ENCODE peak calls at places on chromosomes 4 and X, in four cellular contexts. One of them, this sample, is unnamed.

GRCh38 chr4:112704991-112705845 is 68.3 kb downstream of the LARP7 start:
- DNase-seq in activated gamma-delta T cell treated with anti-CD3 and anti-CD28 coated beads, Interleukin-2, amount 50 U/mL, for 16 hours: no peak
- DNase-seq in breast epithelium: peak
- DNase-seq in CD8-positive, alpha-beta T cell: no peak
- DNase-seq in this sample: no peak

GRCh38 chr4:123952530-123953274 is 556.1 kb downstream of the SPRY1 start:
- DNase-seq in activated gamma-delta T cell treated with anti-CD3 and anti-CD28 coated beads, Interleukin-2, amount 50 U/mL, for 16 hours: no peak
- DNase-seq in breast epithelium: no peak
- DNase-seq in CD8-positive, alpha-beta T cell: no peak
- DNase-seq in this sample: no peak

GRCh38 chr4:125639182-125639621 is 324.4 kb downstream of the FAT4 start:
- DNase-seq in activated gamma-delta T cell treated with anti-CD3 and anti-CD28 coated beads, Interleukin-2, amount 50 U/mL, for 16 hours: no peak
- DNase-seq in breast epithelium: no peak
- DNase-seq in CD8-positive, alpha-beta T cell: no peak
- DNase-seq in this sample: no peak

GRCh38 chrX:72394518-72395163 is 88.9 kb upstream of the CITED1 start:
- DNase-seq in activated gamma-delta T cell treated with anti-CD3 and anti-CD28 coated beads, Interleukin-2, amount 50 U/mL, for 16 hours: no peak
- DNase-seq in breast epithelium: no peak
- DNase-seq in CD8-positive, alpha-beta T cell: no peak
- DNase-seq in this sample: no peak

GRCh38 chr4:155079866-155080265 is 128.6 kb upstream of the NPY2R start:
- DNase-seq in activated gamma-delta T cell treated with anti-CD3 and anti-CD28 coated beads, Interleukin-2, amount 50 U/mL, for 16 hours: no peak
- DNase-seq in breast epithelium: no peak
- DNase-seq in CD8-positive, alpha-beta T cell: no peak
- DNase-seq in this sample: no peak

GRCh38 chrX:70979136-70979762 is 48.4 kb upstream of the SLC7A3 start:
- DNase-seq in activated gamma-delta T cell treated with anti-CD3 and anti-CD28 coated beads, Interleukin-2, amount 50 U/mL, for 16 hours: no peak
- DNase-seq in breast epithelium: no peak
- DNase-seq in CD8-positive, alpha-beta T cell: no peak
- DNase-seq in this sample: no peak

GRCh38 chr4:156594619-156595018 is 377.0 kb downstream of the PDGFC start:
- DNase-seq in activated gamma-delta T cell treated with anti-CD3 and anti-CD28 coated beads, Interleukin-2, amount 50 U/mL, for 16 hours: no peak
- DNase-seq in breast epithelium: no peak
- DNase-seq in CD8-positive, alpha-beta T cell: no peak
- DNase-seq in this sample: no peak

GRCh38 chrX:47242321-47242720 is 9.5 kb downstream of the USP11 start:
- DNase-seq in activated gamma-delta T cell treated with anti-CD3 and anti-CD28 coated beads, Interleukin-2, amount 50 U/mL, for 16 hours: no peak
- DNase-seq in breast epithelium: no peak
- DNase-seq in CD8-positive, alpha-beta T cell: no peak
- DNase-seq in this sample: no peak

GRCh38 chr4:3530051-3530450 is 2.2 kb downstream of the LRPAP1 start:
- DNase-seq in activated gamma-delta T cell treated with anti-CD3 and anti-CD28 coated beads, Interleukin-2, amount 50 U/mL, for 16 hours: no peak
- DNase-seq in breast epithelium: no peak
- DNase-seq in CD8-positive, alpha-beta T cell: no peak
- DNase-seq in this sample: peak

GRCh38 chr4:10008208-10009005 is 12.9 kb downstream of the SLC2A9 start:
- DNase-seq in activated gamma-delta T cell treated with anti-CD3 and anti-CD28 coated beads, Interleukin-2, amount 50 U/mL, for 16 hours: no peak
- DNase-seq in breast epithelium: no peak
- DNase-seq in CD8-positive, alpha-beta T cell: no peak
- DNase-seq in this sample: no peak

GRCh38 chr4:7444731-7445130 is 10.0 kb upstream of the PSAPL1 start:
- DNase-seq in activated gamma-delta T cell treated with anti-CD3 and anti-CD28 coated beads, Interleukin-2, amount 50 U/mL, for 16 hours: no peak
- DNase-seq in breast epithelium: no peak
- DNase-seq in CD8-positive, alpha-beta T cell: no peak
- DNase-seq in this sample: no peak

GRCh38 chrX:46597208-46597607 is 23.6 kb downstream of the CHST7 start:
- DNase-seq in activated gamma-delta T cell treated with anti-CD3 and anti-CD28 coated beads, Interleukin-2, amount 50 U/mL, for 16 hours: no peak
- DNase-seq in breast epithelium: no peak
- DNase-seq in CD8-positive, alpha-beta T cell: no peak
- DNase-seq in this sample: no peak